ENCODE peak calls at places on chromosomes 16 and 17, in eight cellular contexts. E is NCI-H524 treated with DMSO at 0.1 percent for 48 hours, A is HEK293T, J is natural killer cell, W is KG1, Y is RWPE1, K is iPS-NIHi11, T is HCT116. Z is an unnamed sample.

GRCh38 chr17:43338886-43339516 is 59.8 kb upstream of the ARL4D start:
- DNase-seq in E (peak), A (no peak), J (peak), W (no peak), Y (no peak), K (no peak), T (no peak), Z (peak)

GRCh38 chr16:10210979-10211378 is 28.8 kb upstream of the GRIN2A start:
- DNase-seq in E (no peak), A (no peak), J (no peak), W (no peak), Y (no peak), K (no peak), T (no peak), Z (no peak)

GRCh38 chr16:85471469-85472431 is 141.4 kb upstream of the GSE1 start:
- DNase-seq in E (peak), A (no peak), J (no peak), W (no peak), Y (peak), K (no peak), T (no peak), Z (no peak)

GRCh38 chr16:69554495-69554894 is 11.3 kb upstream of the NFAT5 start:
- DNase-seq in E (no peak), A (no peak), J (no peak), W (no peak), Y (no peak), K (no peak), T (no peak), Z (no peak)

GRCh38 chr16:89035698-89036570 is 57.7 kb upstream of the ACSF3 start:
- DNase-seq in E (no peak), A (no peak), J (no peak), W (no peak), Y (no peak), K (no peak), T (no peak), Z (no peak)

GRCh38 chr17:28527859-28528258 is 21.7 kb downstream of the FOXN1 start:
- DNase-seq in E (no peak), A (no peak), J (no peak), W (no peak), Y (peak), K (no peak), T (no peak), Z (no peak)

GRCh38 chr17:49454050-49454449 is 39.4 kb upstream of the PHB1 start:
- DNase-seq in E (no peak), A (no peak), J (no peak), W (no peak), Y (no peak), K (no peak), T (peak), Z (no peak)

GRCh38 chr16:2977440-2977839 is 2.8 kb downstream of the PKMYT1 start:
- DNase-seq in E (no peak), A (no peak), J (no peak), W (no peak), Y (no peak), K (no peak), T (no peak), Z (no peak)

GRCh38 chr17:55421179-55421934 is at the start of gene MMD:
- DNase-seq in E (no peak), A (no peak), J (peak), W (no peak), Y (peak), K (no peak), T (no peak), Z (peak)

GRCh38 chr16:3819741-3820724 is 60.5 kb downstream of the CREBBP start:
- DNase-seq in E (no peak), A (peak), J (no peak), W (no peak), Y (peak), K (no peak), T (peak), Z (no peak)

GRCh38 chr17:75013077-75013391 is 564 bp downstream of the MRPL58 start:
- DNase-seq in E (no peak), A (no peak), J (no peak), W (peak), Y (no peak), K (no peak), T (no peak), Z (no peak)

GRCh38 chr16:4370570-4371480 is 823 bp upstream of the VASN start:
- DNase-seq in E (no peak), A (no peak), J (no peak), W (no peak), Y (no peak), K (no peak), T (no peak), Z (no peak)

GRCh38 chr16:57092786-57093301 is 461 bp downstream of the CPNE2 start:
- DNase-seq in E (no peak), A (peak), J (no peak), W (peak), Y (peak), K (peak), T (no peak), Z (peak)

GRCh38 chr17:13597723-13598347 is 3.9 kb downstream of the HS3ST3A1 start:
- DNase-seq in E (no peak), A (no peak), J (no peak), W (no peak), Y (peak), K (peak), T (peak), Z (peak)

GRCh38 chr16:53872248-53873221 is 168.6 kb downstream of the FTO start:
- DNase-seq in E (no peak), A (no peak), J (no peak), W (no peak), Y (no peak), K (no peak), T (no peak), Z (no peak)

GRCh38 chr17:74619077-74619673 is 4.4 kb downstream of the CD300E start:
- DNase-seq in E (no peak), A (no peak), J (no peak), W (no peak), Y (no peak), K (no peak), T (no peak), Z (no peak)